ENCODE peak calls at places on chromosomes 11 and 22, in six cellular contexts. R, O, L, H, S and F are unnamed samples.

GRCh38 chr11:116798368-116798767 is 6.7 kb upstream of the APOA5 start:
- DNase-seq in R (no peak), O (no peak), L (no peak), H (no peak), S (no peak), F (no peak)

GRCh38 chr22:32911526-32911925 is 110.0 kb downstream of the TIMP3 start:
- DNase-seq in R (no peak), O (no peak), L (no peak), H (peak), S (no peak), F (no peak)

GRCh38 chr11:85759915-85760314 is 51.0 kb downstream of the SYTL2 start:
- DNase-seq in R (no peak), O (no peak), L (peak), H (peak), S (no peak), F (no peak)

GRCh38 chr11:515131-515530 is 8.1 kb upstream of the RNH1 start:
- DNase-seq in R (no peak), O (no peak), L (no peak), H (no peak), S (no peak), F (no peak)

GRCh38 chr22:48783821-48784266 is 1043.8 kb downstream of the BRD1 start:
- DNase-seq in R (no peak), O (peak), L (no peak), H (no peak), S (no peak), F (no peak)

GRCh38 chr22:16960220-16960883 is 47.7 kb downstream of the GAB4 start:
- DNase-seq in R (no peak), O (peak), L (no peak), H (no peak), S (no peak), F (no peak)

GRCh38 chr11:99351620-99352019 is 330.9 kb downstream of the CNTN5 start:
- DNase-seq in R (no peak), O (no peak), L (peak), H (peak), S (no peak), F (no peak)

GRCh38 chr22:36454916-36455570 is 26.4 kb downstream of the TXN2 start:
- DNase-seq in R (peak), O (peak), L (peak), H (peak), S (peak), F (peak)

GRCh38 chr11:126008956-126009355 is 53.7 kb downstream of the CDON start:
- DNase-seq in R (no peak), O (no peak), L (no peak), H (no peak), S (no peak), F (no peak)

GRCh38 chr11:60242607-60243292 is at the start of gene MS4A4E:
- DNase-seq in R (no peak), O (no peak), L (no peak), H (no peak), S (no peak), F (no peak)

GRCh38 chr11:17014321-17014773 is at the start of gene PLEKHA7:
- DNase-seq in R (no peak), O (no peak), L (no peak), H (no peak), S (no peak), F (no peak)
- H3K4me3 ChIP-seq in R (peak), O (peak), L (no peak), H (peak), S (peak), F (peak)

GRCh38 chr11:111976119-111976518 is 39.0 kb downstream of the DIXDC1 start:
- DNase-seq in R (no peak), O (no peak), L (no peak), H (no peak), S (no peak), F (no peak)
- H3K4me3 ChIP-seq in R (no peak), O (no peak), L (no peak), H (no peak), S (no peak), F (no peak)

GRCh38 chr11:69984457-69985261 is 93.5 kb upstream of the ANO1 start:
- DNase-seq in R (no peak), O (no peak), L (no peak), H (no peak), S (no peak), F (no peak)
- H3K4me3 ChIP-seq in R (no peak), O (no peak), L (no peak), H (no peak), S (no peak), F (no peak)

GRCh38 chr22:23140385-23140784 is 1.4 kb downstream of the RSPH14 start:
- DNase-seq in R (no peak), O (no peak), L (no peak), H (no peak), S (no peak), F (no peak)

GRCh38 chr22:23137905-23138520 is 3.8 kb downstream of the RSPH14 start:
- DNase-seq in R (no peak), O (no peak), L (no peak), H (peak), S (no peak), F (no peak)

GRCh38 chr22:23137468-23137867 is 4.3 kb downstream of the RSPH14 start:
- DNase-seq in R (no peak), O (no peak), L (no peak), H (no peak), S (no peak), F (no peak)

GRCh38 chr22:23142546-23143105 is 836 bp upstream of the RSPH14 start:
- DNase-seq in R (no peak), O (no peak), L (no peak), H (no peak), S (no peak), F (no peak)

DNA sequence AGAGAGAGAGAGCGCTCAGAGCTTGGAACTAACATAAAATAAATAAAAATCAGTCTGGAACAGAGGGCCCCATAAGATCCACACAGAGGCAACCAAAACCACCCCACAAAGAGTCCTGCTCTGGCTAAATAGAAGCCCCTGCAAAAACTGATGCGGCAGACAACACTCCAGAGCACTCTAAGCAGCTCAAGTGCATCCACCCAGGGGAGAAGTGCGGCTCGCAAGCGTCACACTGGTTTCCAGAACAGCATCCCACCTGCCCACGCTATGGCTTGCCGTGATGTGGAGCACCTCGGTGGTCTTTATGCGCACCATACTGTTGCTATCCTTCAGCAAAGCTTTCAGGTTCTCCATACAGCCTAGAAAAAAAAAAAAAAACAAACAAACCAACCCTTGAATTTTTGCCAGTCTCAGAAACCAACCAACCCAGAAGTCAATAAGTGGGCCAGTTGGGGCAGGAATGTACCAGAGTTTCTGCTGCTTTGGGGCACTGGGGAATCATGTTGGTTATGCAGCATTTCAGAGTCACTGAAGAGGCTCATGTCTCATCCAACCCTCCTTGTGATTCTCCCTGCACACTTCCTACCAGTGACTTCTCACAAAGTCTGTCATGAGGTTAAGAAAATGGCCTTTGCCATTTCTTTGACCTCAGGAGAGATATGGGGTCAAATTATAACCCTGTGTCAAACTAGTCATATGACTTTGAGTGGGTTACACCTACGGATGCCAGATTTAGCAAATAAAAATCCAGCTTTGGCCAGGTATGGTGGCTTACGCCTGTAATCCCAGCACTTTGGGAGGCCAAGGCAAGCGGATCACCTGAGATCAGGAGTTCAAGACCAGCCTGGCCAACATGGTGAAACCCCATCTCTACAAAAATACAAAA is 3.0 kb downstream of the RSPH14 start:
- DNase-seq in R (no peak), O (no peak), L (no peak), H (no peak), S (no peak), F (no peak)
- H3K4me3 ChIP-seq in R (no peak), O (no peak), L (no peak), H (no peak), S (no peak), F (no peak)

DNA sequence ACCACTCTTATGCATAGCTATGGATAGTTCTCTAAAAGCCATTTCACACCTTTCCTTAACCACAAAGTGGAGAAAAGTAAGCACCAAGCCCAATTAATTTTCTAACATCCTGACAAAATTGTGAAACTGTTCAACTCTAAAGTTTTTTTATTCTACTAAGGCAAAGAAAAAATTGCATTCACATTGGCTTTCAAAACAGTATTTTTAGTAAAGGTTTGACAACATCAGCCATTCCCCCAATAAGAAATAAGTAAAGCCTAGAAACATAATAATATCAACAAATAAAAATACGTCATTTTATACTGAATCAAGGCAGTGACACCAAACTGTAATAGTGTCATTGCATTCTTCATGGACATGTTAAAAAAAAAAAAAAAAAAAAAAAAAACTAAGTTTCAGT is 11.1 kb downstream of the FAM168A start:
- DNase-seq in R (no peak), O (no peak), L (no peak), H (no peak), S (no peak), F (no peak)
- H3K4me3 ChIP-seq in R (no peak), O (no peak), L (no peak), H (no peak), S (no peak), F (no peak)

DNA sequence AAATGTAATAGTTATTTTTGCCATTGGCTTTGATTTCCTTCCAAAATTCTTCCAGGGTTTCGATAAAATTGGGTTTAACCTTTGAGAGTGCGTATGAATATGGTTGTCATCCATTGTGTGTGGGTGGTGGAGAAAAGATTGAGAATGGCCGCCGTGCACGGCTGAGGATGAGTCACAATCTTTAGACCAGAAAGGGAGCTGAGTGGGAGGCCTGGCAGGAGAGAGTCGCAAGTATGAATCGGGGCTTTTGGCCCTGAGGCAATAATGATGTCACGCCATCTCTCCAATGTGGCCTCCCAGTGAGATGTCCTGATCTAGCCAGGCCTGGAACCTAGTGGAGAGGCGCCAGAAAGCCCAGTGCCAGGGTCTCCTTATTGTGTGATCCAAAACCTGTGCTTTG is 33.1 kb upstream of the SMPD1 start:
- DNase-seq in R (no peak), O (no peak), L (peak), H (peak), S (peak), F (no peak)
- H3K4me3 ChIP-seq in R (no peak), O (no peak), L (no peak), H (no peak), S (no peak), F (no peak)

GRCh38 chr11:18106688-18107087 is 806 bp upstream of the SAAL1 start:
- DNase-seq in R (no peak), O (no peak), L (peak), H (peak), S (no peak), F (no peak)
- H3K4me3 ChIP-seq in R (no peak), O (no peak), L (no peak), H (no peak), S (no peak), F (no peak)

DNA sequence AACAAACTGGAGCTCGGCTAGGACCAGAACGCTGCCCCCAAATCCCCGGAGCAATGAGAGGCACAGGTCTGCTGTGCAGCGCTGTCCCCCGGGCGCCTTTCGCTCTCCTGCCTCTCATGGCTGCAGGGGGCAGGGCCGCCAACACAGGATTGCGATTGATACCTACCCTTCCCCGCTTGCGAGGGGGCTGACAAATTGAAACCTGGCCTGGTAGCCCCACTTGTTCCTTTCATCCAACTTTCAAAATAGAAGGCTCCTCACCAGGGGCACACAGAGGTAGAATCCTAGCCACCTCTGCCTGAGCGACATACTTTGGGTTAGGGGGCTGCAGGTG is 642 bp upstream of the CASTOR1 start:
- DNase-seq in R (no peak), O (no peak), L (no peak), H (no peak), S (no peak), F (no peak)
- H3K4me3 ChIP-seq in R (peak), O (no peak), L (peak), H (peak), S (peak), F (peak)

DNA sequence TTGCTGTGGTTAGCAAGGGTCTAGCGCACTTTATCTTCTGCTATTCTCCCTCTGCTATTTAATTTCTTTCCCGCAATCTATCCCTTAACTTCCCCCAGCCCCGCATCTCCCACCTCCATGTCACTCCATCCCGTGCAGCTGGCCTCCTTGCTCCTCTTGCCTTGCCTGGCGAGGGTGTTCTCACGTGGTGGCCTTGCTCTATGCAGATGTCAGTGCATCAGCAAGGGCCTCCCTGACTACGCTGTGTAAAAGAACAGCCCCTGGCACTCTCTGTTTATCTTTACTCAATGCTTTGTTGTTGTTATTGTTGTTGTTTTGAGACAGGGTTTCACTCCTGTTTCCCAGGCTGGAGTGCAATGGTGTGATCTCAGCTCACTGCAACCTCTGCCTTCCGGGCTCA is 114.4 kb upstream of the NNMT start:
- DNase-seq in R (no peak), O (no peak), L (no peak), H (no peak), S (no peak), F (no peak)
- H3K4me3 ChIP-seq in R (no peak), O (no peak), L (no peak), H (no peak), S (peak), F (no peak)

GRCh38 chr22:25753252-25753651 is 11.3 kb downstream of the MYO18B start:
- DNase-seq in R (no peak), O (no peak), L (no peak), H (no peak), S (no peak), F (no peak)
- H3K4me3 ChIP-seq in R (no peak), O (no peak), L (no peak), H (no peak), S (no peak), F (no peak)